ENCODE peak calls at places on chromosomes 4 and X, in eight cellular contexts. One of them, this sample, is unnamed.

GRCh38 chr4:116217781-116218180 is 867.6 kb downstream of the TRAM1L1 start:
- DNase-seq in cortex of kidney: no peak
- DNase-seq in activated CD4-positive, alpha-beta T cell treated with anti-CD3 and anti-CD28 coated beads, Interleukin-2, amount 50 U/mL, for 48 hours: no peak
- DNase-seq in lung: no peak
- DNase-seq in ascending aorta: no peak
- DNase-seq in CMK: no peak
- DNase-seq in left ventricle myocardium inferior: no peak
- DNase-seq in ovary: no peak
- DNase-seq in this sample: peak

GRCh38 chr4:15488136-15488535 is 18.5 kb downstream of the CC2D2A start:
- DNase-seq in cortex of kidney: no peak
- DNase-seq in activated CD4-positive, alpha-beta T cell treated with anti-CD3 and anti-CD28 coated beads, Interleukin-2, amount 50 U/mL, for 48 hours: no peak
- DNase-seq in lung: no peak
- DNase-seq in ascending aorta: no peak
- DNase-seq in CMK: no peak
- DNase-seq in left ventricle myocardium inferior: no peak
- DNase-seq in ovary: no peak
- DNase-seq in this sample: no peak

GRCh38 chr4:110610940-110611785 is 11.7 kb downstream of the PITX2 start:
- DNase-seq in cortex of kidney: no peak
- DNase-seq in activated CD4-positive, alpha-beta T cell treated with anti-CD3 and anti-CD28 coated beads, Interleukin-2, amount 50 U/mL, for 48 hours: no peak
- DNase-seq in lung: no peak
- DNase-seq in ascending aorta: no peak
- DNase-seq in CMK: no peak
- DNase-seq in left ventricle myocardium inferior: no peak
- DNase-seq in ovary: no peak
- DNase-seq in this sample: no peak

GRCh38 chrX:129808829-129809745 is 29.3 kb downstream of the SASH3 start:
- DNase-seq in cortex of kidney: no peak
- DNase-seq in activated CD4-positive, alpha-beta T cell treated with anti-CD3 and anti-CD28 coated beads, Interleukin-2, amount 50 U/mL, for 48 hours: no peak
- DNase-seq in lung: no peak
- DNase-seq in ascending aorta: no peak
- DNase-seq in CMK: no peak
- DNase-seq in left ventricle myocardium inferior: no peak
- DNase-seq in ovary: no peak
- DNase-seq in this sample: no peak

GRCh38 chrX:3175659-3176438 is 134.6 kb downstream of the ARSF start:
- DNase-seq in cortex of kidney: no peak
- DNase-seq in activated CD4-positive, alpha-beta T cell treated with anti-CD3 and anti-CD28 coated beads, Interleukin-2, amount 50 U/mL, for 48 hours: no peak
- DNase-seq in lung: no peak
- DNase-seq in ascending aorta: no peak
- DNase-seq in CMK: no peak
- DNase-seq in left ventricle myocardium inferior: no peak
- DNase-seq in ovary: no peak
- DNase-seq in this sample: peak

GRCh38 chrX:23478056-23478455 is 143.4 kb downstream of the PTCHD1 start:
- DNase-seq in cortex of kidney: no peak
- DNase-seq in activated CD4-positive, alpha-beta T cell treated with anti-CD3 and anti-CD28 coated beads, Interleukin-2, amount 50 U/mL, for 48 hours: no peak
- DNase-seq in lung: no peak
- DNase-seq in ascending aorta: no peak
- DNase-seq in CMK: no peak
- DNase-seq in left ventricle myocardium inferior: no peak
- DNase-seq in ovary: no peak
- DNase-seq in this sample: no peak

GRCh38 chr4:724131-724530 is 18.5 kb downstream of the PCGF3 start:
- DNase-seq in cortex of kidney: no peak
- DNase-seq in activated CD4-positive, alpha-beta T cell treated with anti-CD3 and anti-CD28 coated beads, Interleukin-2, amount 50 U/mL, for 48 hours: no peak
- DNase-seq in lung: no peak
- DNase-seq in ascending aorta: no peak
- DNase-seq in CMK: no peak
- DNase-seq in left ventricle myocardium inferior: no peak
- DNase-seq in ovary: no peak
- DNase-seq in this sample: no peak

GRCh38 chrX:13699183-13699826 is 10.4 kb downstream of the RAB9A start:
- DNase-seq in cortex of kidney: no peak
- DNase-seq in activated CD4-positive, alpha-beta T cell treated with anti-CD3 and anti-CD28 coated beads, Interleukin-2, amount 50 U/mL, for 48 hours: no peak
- DNase-seq in lung: no peak
- DNase-seq in ascending aorta: no peak
- DNase-seq in CMK: no peak
- DNase-seq in left ventricle myocardium inferior: no peak
- DNase-seq in ovary: no peak
- DNase-seq in this sample: peak

GRCh38 chrX:1493317-1493856 is 40.7 kb upstream of the ASMTL start:
- DNase-seq in cortex of kidney: no peak
- DNase-seq in activated CD4-positive, alpha-beta T cell treated with anti-CD3 and anti-CD28 coated beads, Interleukin-2, amount 50 U/mL, for 48 hours: no peak
- DNase-seq in lung: no peak
- DNase-seq in ascending aorta: no peak
- DNase-seq in CMK: no peak
- DNase-seq in left ventricle myocardium inferior: no peak
- DNase-seq in ovary: no peak
- DNase-seq in this sample: no peak

GRCh38 chr4:44661940-44662622 is 10.7 kb upstream of the YIPF7 start:
- DNase-seq in cortex of kidney: no peak
- DNase-seq in activated CD4-positive, alpha-beta T cell treated with anti-CD3 and anti-CD28 coated beads, Interleukin-2, amount 50 U/mL, for 48 hours: no peak
- DNase-seq in lung: no peak
- DNase-seq in ascending aorta: no peak
- DNase-seq in CMK: no peak
- DNase-seq in left ventricle myocardium inferior: no peak
- DNase-seq in ovary: no peak
- DNase-seq in this sample: peak

GRCh38 chrX:47743504-47743903 is 84.5 kb upstream of the UXT start:
- DNase-seq in cortex of kidney: no peak
- DNase-seq in activated CD4-positive, alpha-beta T cell treated with anti-CD3 and anti-CD28 coated beads, Interleukin-2, amount 50 U/mL, for 48 hours: no peak
- DNase-seq in lung: no peak
- DNase-seq in ascending aorta: no peak
- DNase-seq in CMK: no peak
- DNase-seq in left ventricle myocardium inferior: no peak
- DNase-seq in ovary: no peak
- DNase-seq in this sample: peak

GRCh38 chr4:47914926-47915237 is 499 bp upstream of the NFXL1 start:
- DNase-seq in cortex of kidney: no peak
- DNase-seq in activated CD4-positive, alpha-beta T cell treated with anti-CD3 and anti-CD28 coated beads, Interleukin-2, amount 50 U/mL, for 48 hours: no peak
- DNase-seq in lung: no peak
- DNase-seq in ascending aorta: no peak
- DNase-seq in CMK: no peak
- DNase-seq in left ventricle myocardium inferior: no peak
- DNase-seq in ovary: no peak
- DNase-seq in this sample: no peak

GRCh38 chr4:173057906-173058305 is 110.7 kb upstream of the GALNT7 start:
- DNase-seq in cortex of kidney: no peak
- DNase-seq in activated CD4-positive, alpha-beta T cell treated with anti-CD3 and anti-CD28 coated beads, Interleukin-2, amount 50 U/mL, for 48 hours: no peak
- DNase-seq in lung: no peak
- DNase-seq in ascending aorta: no peak
- DNase-seq in CMK: no peak
- DNase-seq in left ventricle myocardium inferior: no peak
- DNase-seq in ovary: no peak
- DNase-seq in this sample: no peak

GRCh38 chr4:160370046-160370445 is 1267.2 kb downstream of the RAPGEF2 start:
- DNase-seq in cortex of kidney: no peak
- DNase-seq in activated CD4-positive, alpha-beta T cell treated with anti-CD3 and anti-CD28 coated beads, Interleukin-2, amount 50 U/mL, for 48 hours: no peak
- DNase-seq in lung: no peak
- DNase-seq in ascending aorta: no peak
- DNase-seq in CMK: no peak
- DNase-seq in left ventricle myocardium inferior: no peak
- DNase-seq in ovary: no peak
- DNase-seq in this sample: no peak